ENCODE peak calls at places on chromosomes 1 and 21, in six cellular contexts. One of them, this sample, is unnamed.

GRCh38 chr1:221141606-221142285 is 262.5 kb downstream of the HLX start:
- DNase-seq in NCI-H460: no peak
- DNase-seq in stimulated activated CD4-positive, alpha-beta T cell treated with anti-CD3 and anti-CD28 coated beads, Interleukin-1b, Interleukin-23, amount 100 ng/mL, for 4 hours: no peak
- DNase-seq in left cardiac atrium: no peak
- DNase-seq in lower leg skin: no peak
- DNase-seq in effector CD4-positive, alpha-beta T cell: no peak
- DNase-seq in this sample: no peak

GRCh38 chr1:7386226-7387052 is 384.7 kb upstream of the VAMP3 start:
- DNase-seq in NCI-H460: no peak
- DNase-seq in stimulated activated CD4-positive, alpha-beta T cell treated with anti-CD3 and anti-CD28 coated beads, Interleukin-1b, Interleukin-23, amount 100 ng/mL, for 4 hours: no peak
- DNase-seq in left cardiac atrium: no peak
- DNase-seq in lower leg skin: no peak
- DNase-seq in effector CD4-positive, alpha-beta T cell: no peak
- DNase-seq in this sample: no peak

GRCh38 chr1:85240174-85240601 is 19.3 kb downstream of the C1orf52 start:
- DNase-seq in NCI-H460: no peak
- DNase-seq in stimulated activated CD4-positive, alpha-beta T cell treated with anti-CD3 and anti-CD28 coated beads, Interleukin-1b, Interleukin-23, amount 100 ng/mL, for 4 hours: no peak
- DNase-seq in left cardiac atrium: no peak
- DNase-seq in lower leg skin: no peak
- DNase-seq in effector CD4-positive, alpha-beta T cell: no peak
- DNase-seq in this sample: no peak

GRCh38 chr1:86537928-86538695 is 8.8 kb upstream of the CLCA4 start:
- DNase-seq in NCI-H460: no peak
- DNase-seq in stimulated activated CD4-positive, alpha-beta T cell treated with anti-CD3 and anti-CD28 coated beads, Interleukin-1b, Interleukin-23, amount 100 ng/mL, for 4 hours: no peak
- DNase-seq in left cardiac atrium: no peak
- DNase-seq in lower leg skin: no peak
- DNase-seq in effector CD4-positive, alpha-beta T cell: no peak
- DNase-seq in this sample: no peak

GRCh38 chr1:210558302-210558701 is 229.6 kb downstream of the HHAT start:
- DNase-seq in NCI-H460: no peak
- DNase-seq in stimulated activated CD4-positive, alpha-beta T cell treated with anti-CD3 and anti-CD28 coated beads, Interleukin-1b, Interleukin-23, amount 100 ng/mL, for 4 hours: no peak
- DNase-seq in left cardiac atrium: peak; percentile 77
- DNase-seq in lower leg skin: no peak
- DNase-seq in effector CD4-positive, alpha-beta T cell: no peak
- DNase-seq in this sample: no peak

GRCh38 chr1:88646852-88647645 is 37.0 kb upstream of the PKN2 start:
- DNase-seq in NCI-H460: no peak
- DNase-seq in stimulated activated CD4-positive, alpha-beta T cell treated with anti-CD3 and anti-CD28 coated beads, Interleukin-1b, Interleukin-23, amount 100 ng/mL, for 4 hours: no peak
- DNase-seq in left cardiac atrium: no peak
- DNase-seq in lower leg skin: no peak
- DNase-seq in effector CD4-positive, alpha-beta T cell: no peak
- DNase-seq in this sample: no peak

GRCh38 chr1:17596651-17597509 is 57.4 kb downstream of the ARHGEF10L start:
- DNase-seq in NCI-H460: no peak
- DNase-seq in stimulated activated CD4-positive, alpha-beta T cell treated with anti-CD3 and anti-CD28 coated beads, Interleukin-1b, Interleukin-23, amount 100 ng/mL, for 4 hours: no peak
- DNase-seq in left cardiac atrium: no peak
- DNase-seq in lower leg skin: no peak
- DNase-seq in effector CD4-positive, alpha-beta T cell: no peak
- DNase-seq in this sample: no peak

GRCh38 chr1:66399888-66400529 is 133.9 kb upstream of the SGIP1 start:
- DNase-seq in NCI-H460: no peak
- DNase-seq in stimulated activated CD4-positive, alpha-beta T cell treated with anti-CD3 and anti-CD28 coated beads, Interleukin-1b, Interleukin-23, amount 100 ng/mL, for 4 hours: no peak
- DNase-seq in left cardiac atrium: no peak
- DNase-seq in lower leg skin: no peak
- DNase-seq in effector CD4-positive, alpha-beta T cell: no peak
- DNase-seq in this sample: no peak

GRCh38 chr1:169288011-169288414 is 79.6 kb downstream of the NME7 start:
- DNase-seq in NCI-H460: no peak
- DNase-seq in stimulated activated CD4-positive, alpha-beta T cell treated with anti-CD3 and anti-CD28 coated beads, Interleukin-1b, Interleukin-23, amount 100 ng/mL, for 4 hours: no peak
- DNase-seq in left cardiac atrium: no peak
- DNase-seq in lower leg skin: no peak
- DNase-seq in effector CD4-positive, alpha-beta T cell: no peak
- DNase-seq in this sample: no peak

GRCh38 chr21:33428669-33429068 is 25.5 kb downstream of the IFNGR2 start:
- DNase-seq in NCI-H460: peak; percentile 83
- DNase-seq in stimulated activated CD4-positive, alpha-beta T cell treated with anti-CD3 and anti-CD28 coated beads, Interleukin-1b, Interleukin-23, amount 100 ng/mL, for 4 hours: no peak
- DNase-seq in left cardiac atrium: no peak
- DNase-seq in lower leg skin: no peak
- DNase-seq in effector CD4-positive, alpha-beta T cell: no peak
- DNase-seq in this sample: no peak

GRCh38 chr1:239951518-239952130 is 140.1 kb upstream of the FMN2 start:
- DNase-seq in NCI-H460: peak; percentile 74
- DNase-seq in stimulated activated CD4-positive, alpha-beta T cell treated with anti-CD3 and anti-CD28 coated beads, Interleukin-1b, Interleukin-23, amount 100 ng/mL, for 4 hours: no peak
- DNase-seq in left cardiac atrium: peak; percentile 71
- DNase-seq in lower leg skin: peak; percentile 44
- DNase-seq in effector CD4-positive, alpha-beta T cell: peak; percentile 18
- DNase-seq in this sample: peak; percentile 45

GRCh38 chr1:39105841-39106765 is 80.0 kb downstream of the NDUFS5 start:
- DNase-seq in NCI-H460: no peak
- DNase-seq in stimulated activated CD4-positive, alpha-beta T cell treated with anti-CD3 and anti-CD28 coated beads, Interleukin-1b, Interleukin-23, amount 100 ng/mL, for 4 hours: no peak
- DNase-seq in left cardiac atrium: peak; percentile 67
- DNase-seq in lower leg skin: no peak
- DNase-seq in effector CD4-positive, alpha-beta T cell: peak; percentile 17
- DNase-seq in this sample: peak; percentile 78

GRCh38 chr1:154353460-154353904 is 28.2 kb downstream of the ATP8B2 start:
- DNase-seq in NCI-H460: peak; percentile 35
- DNase-seq in stimulated activated CD4-positive, alpha-beta T cell treated with anti-CD3 and anti-CD28 coated beads, Interleukin-1b, Interleukin-23, amount 100 ng/mL, for 4 hours: peak; percentile 29
- DNase-seq in left cardiac atrium: no peak
- DNase-seq in lower leg skin: no peak
- DNase-seq in effector CD4-positive, alpha-beta T cell: no peak
- DNase-seq in this sample: peak; percentile 52

GRCh38 chr1:9181176-9181906 is 52.4 kb upstream of the GPR157 start:
- DNase-seq in NCI-H460: no peak
- DNase-seq in stimulated activated CD4-positive, alpha-beta T cell treated with anti-CD3 and anti-CD28 coated beads, Interleukin-1b, Interleukin-23, amount 100 ng/mL, for 4 hours: peak; percentile 67
- DNase-seq in left cardiac atrium: peak; percentile 76
- DNase-seq in lower leg skin: no peak
- DNase-seq in effector CD4-positive, alpha-beta T cell: peak; percentile 58
- DNase-seq in this sample: peak; percentile 28

GRCh38 chr1:226862900-226863299 is 7.5 kb upstream of the PSEN2 start:
- DNase-seq in NCI-H460: no peak
- DNase-seq in stimulated activated CD4-positive, alpha-beta T cell treated with anti-CD3 and anti-CD28 coated beads, Interleukin-1b, Interleukin-23, amount 100 ng/mL, for 4 hours: no peak
- DNase-seq in left cardiac atrium: no peak
- DNase-seq in lower leg skin: no peak
- DNase-seq in effector CD4-positive, alpha-beta T cell: no peak
- DNase-seq in this sample: no peak

GRCh38 chr1:12407050-12407961 is 177.5 kb downstream of the VPS13D start:
- DNase-seq in NCI-H460: peak; percentile 25
- DNase-seq in stimulated activated CD4-positive, alpha-beta T cell treated with anti-CD3 and anti-CD28 coated beads, Interleukin-1b, Interleukin-23, amount 100 ng/mL, for 4 hours: no peak
- DNase-seq in left cardiac atrium: no peak
- DNase-seq in lower leg skin: no peak
- DNase-seq in effector CD4-positive, alpha-beta T cell: no peak
- DNase-seq in this sample: peak; percentile 86

GRCh38 chr1:31783846-31784245 is 19.7 kb upstream of the ADGRB2 start:
- DNase-seq in NCI-H460: no peak
- DNase-seq in stimulated activated CD4-positive, alpha-beta T cell treated with anti-CD3 and anti-CD28 coated beads, Interleukin-1b, Interleukin-23, amount 100 ng/mL, for 4 hours: no peak
- DNase-seq in left cardiac atrium: no peak
- DNase-seq in lower leg skin: no peak
- DNase-seq in effector CD4-positive, alpha-beta T cell: no peak
- DNase-seq in this sample: no peak

This sample was measured in dermis microvascular lymphatic vessel endothelial cell.